ENCODE peak calls at places on chromosomes 13 and 19, in six cellular contexts. E is CD4-positive, alpha-beta T cell; V is suprapubic skin; A is epithelial cell of esophagus; J is cardiac fibroblast; D is astrocyte of the spinal cord. M is an unnamed sample.

GRCh38 chr13:50365300-50365682 is 350.0 kb downstream of the KCNRG start:
- DNase-seq in E (no peak), V (no peak), A (no peak), J (peak; percentile 22), D (no peak), M (no peak)

GRCh38 chr19:2164020-2164988 is 571 bp downstream of the DOT1L start:
- DNase-seq in E (no peak), V (peak; percentile 87), A (peak; percentile 29), J (peak; percentile 23), D (no peak), M (no peak)

GRCh38 chr19:52527134-52527953 is at the start of gene ZNF808:
- DNase-seq in E (peak; percentile 97), V (peak; percentile 99), A (peak; percentile 93), J (peak; percentile 94), D (peak; percentile 87), M (peak; percentile 53)

GRCh38 chr19:56725829-56726424 is 54.4 kb upstream of the ZNF835 start:
- DNase-seq in E (no peak), V (no peak), A (no peak), J (peak; percentile 10), D (no peak), M (no peak)

GRCh38 chr19:11485245-11485837 is 4.5 kb upstream of the ELAVL3 start:
- DNase-seq in E (no peak), V (no peak), A (no peak), J (no peak), D (no peak), M (no peak)

GRCh38 chr19:49403404-49404187 is 15.5 kb downstream of the KASH5 start:
- DNase-seq in E (no peak), V (no peak), A (no peak), J (no peak), D (peak; percentile 80), M (peak; percentile 26)

GRCh38 chr13:46964789-46965527 is 68.1 kb upstream of the HTR2A start:
- DNase-seq in E (no peak), V (no peak), A (peak; percentile 56), J (peak; percentile 69), D (peak; percentile 57), M (peak; percentile 12)

GRCh38 chr19:42280761-42281174 is 11.7 kb downstream of the CIC start:
- DNase-seq in E (no peak), V (no peak), A (no peak), J (peak; percentile 15), D (peak; percentile 70), M (no peak)

GRCh38 chr13:39484506-39485313 is 118.3 kb downstream of the LHFPL6 start:
- DNase-seq in E (no peak), V (no peak), A (no peak), J (peak; percentile 68), D (peak; percentile 82), M (peak; percentile 49)

DNA sequence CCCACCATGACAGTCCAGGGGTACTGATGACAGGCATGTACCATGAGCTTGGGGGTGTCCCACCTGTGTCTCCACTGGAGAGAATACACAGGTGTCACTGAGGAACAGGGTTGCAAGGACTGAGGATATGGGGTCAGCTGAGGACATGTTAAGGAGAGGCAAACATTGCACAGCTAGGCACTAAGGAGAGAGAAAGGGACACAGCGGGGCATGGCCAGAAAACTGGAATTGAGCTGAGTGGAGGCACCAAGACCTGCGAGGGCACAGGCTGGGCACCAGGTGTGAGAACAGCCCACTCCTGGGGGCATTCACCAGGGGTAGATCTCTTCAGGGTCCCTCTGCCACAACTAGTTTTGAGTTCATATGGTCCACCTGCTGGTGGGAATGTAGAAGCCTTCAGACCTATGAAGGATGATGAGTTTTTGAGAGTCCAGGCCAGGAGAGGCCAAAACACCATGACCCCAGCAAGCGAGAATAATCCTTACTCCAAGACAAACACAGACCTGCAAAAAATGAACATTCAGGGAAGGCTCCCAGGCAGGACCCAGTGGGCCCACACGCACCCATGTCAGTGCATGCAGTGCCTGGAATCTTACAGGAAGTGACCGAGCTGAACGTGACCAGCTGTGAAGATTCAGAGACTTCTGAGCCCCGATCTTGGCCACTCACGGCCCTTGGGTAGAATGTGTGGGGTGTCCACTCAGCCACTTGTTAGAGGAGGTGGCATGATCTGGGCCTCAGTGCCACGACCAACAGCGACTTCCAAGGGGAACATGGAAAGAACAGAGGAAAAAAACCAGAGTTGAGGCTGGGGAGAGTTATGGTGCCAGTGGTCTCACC is 1.4 kb upstream of the ZNF584 start:
- DNase-seq in E (no peak), V (no peak), A (no peak), J (no peak), D (no peak), M (no peak)
- TF ChIP-seq CTCF in E (no peak), V (no peak), A (peak; percentile 51), J (peak; percentile 43), D (peak; percentile 42), M (peak; percentile 45)

GRCh38 chr13:98407575-98407974 is 169.3 kb downstream of the STK24 start:
- DNase-seq in E (no peak), V (no peak), A (no peak), J (no peak), D (no peak), M (no peak)
- TF ChIP-seq CTCF in E (no peak), V (no peak), A (no peak), J (no peak), D (no peak), M (no peak)

GRCh38 chr19:51431124-51431523 is 13.7 kb upstream of the SIGLEC10 start:
- DNase-seq in E (no peak), V (no peak), A (no peak), J (no peak), D (no peak), M (no peak)
- TF ChIP-seq CTCF in E (no peak), V (no peak), A (no peak), J (no peak), D (no peak), M (no peak)

GRCh38 chr19:4233282-4233853 is 4.0 kb downstream of the EBI3 start:
- DNase-seq in E (peak; percentile 62), V (no peak), A (peak; percentile 24), J (peak; percentile 41), D (no peak), M (no peak)
- TF ChIP-seq CTCF in E (peak; percentile 33), V (peak; percentile 64), A (peak; percentile 70), J (peak; percentile 86), D (peak; percentile 82), M (peak; percentile 70)

GRCh38 chr19:47778089-47778953 is at the start of gene SELENOW:
- DNase-seq in E (peak; percentile 63), V (peak; percentile 88), A (peak; percentile 82), J (peak; percentile 72), D (peak; percentile 77), M (peak; percentile 18)
- TF ChIP-seq CTCF in E (no peak), V (no peak), A (no peak), J (no peak), D (no peak), M (no peak)

GRCh38 chr19:5150902-5151741 is 182.2 kb downstream of the KDM4B start:
- DNase-seq in E (no peak), V (peak; percentile 74), A (no peak), J (no peak), D (no peak), M (no peak)
- TF ChIP-seq CTCF in E (no peak), V (no peak), A (no peak), J (no peak), D (no peak), M (no peak)

DNA sequence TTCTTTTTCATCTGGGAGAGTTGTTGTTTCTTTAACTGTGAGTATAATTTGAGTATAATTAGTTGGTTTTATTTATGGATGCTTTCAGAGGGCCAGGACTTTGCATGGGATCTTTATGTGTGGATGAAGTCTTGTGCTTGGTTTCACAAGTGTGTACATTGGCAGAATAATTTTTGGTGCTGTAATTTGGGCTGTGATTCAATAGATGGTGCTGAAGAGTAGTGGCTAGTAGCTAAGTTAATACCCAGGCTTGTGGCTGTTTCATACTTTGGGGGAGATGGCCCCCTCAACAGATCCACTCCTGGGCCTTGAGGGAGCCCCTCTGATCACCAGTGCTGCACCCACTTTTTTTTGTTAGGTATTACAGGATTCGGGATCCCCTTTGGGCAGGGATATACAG is 1142.4 kb downstream of the SLITRK1 start:
- DNase-seq in E (no peak), V (no peak), A (peak; percentile 27), J (no peak), D (no peak), M (no peak)
- TF ChIP-seq CTCF in E (no peak), V (no peak), A (peak; percentile 35), J (no peak), D (peak; percentile 34), M (peak; percentile 32)

DNA sequence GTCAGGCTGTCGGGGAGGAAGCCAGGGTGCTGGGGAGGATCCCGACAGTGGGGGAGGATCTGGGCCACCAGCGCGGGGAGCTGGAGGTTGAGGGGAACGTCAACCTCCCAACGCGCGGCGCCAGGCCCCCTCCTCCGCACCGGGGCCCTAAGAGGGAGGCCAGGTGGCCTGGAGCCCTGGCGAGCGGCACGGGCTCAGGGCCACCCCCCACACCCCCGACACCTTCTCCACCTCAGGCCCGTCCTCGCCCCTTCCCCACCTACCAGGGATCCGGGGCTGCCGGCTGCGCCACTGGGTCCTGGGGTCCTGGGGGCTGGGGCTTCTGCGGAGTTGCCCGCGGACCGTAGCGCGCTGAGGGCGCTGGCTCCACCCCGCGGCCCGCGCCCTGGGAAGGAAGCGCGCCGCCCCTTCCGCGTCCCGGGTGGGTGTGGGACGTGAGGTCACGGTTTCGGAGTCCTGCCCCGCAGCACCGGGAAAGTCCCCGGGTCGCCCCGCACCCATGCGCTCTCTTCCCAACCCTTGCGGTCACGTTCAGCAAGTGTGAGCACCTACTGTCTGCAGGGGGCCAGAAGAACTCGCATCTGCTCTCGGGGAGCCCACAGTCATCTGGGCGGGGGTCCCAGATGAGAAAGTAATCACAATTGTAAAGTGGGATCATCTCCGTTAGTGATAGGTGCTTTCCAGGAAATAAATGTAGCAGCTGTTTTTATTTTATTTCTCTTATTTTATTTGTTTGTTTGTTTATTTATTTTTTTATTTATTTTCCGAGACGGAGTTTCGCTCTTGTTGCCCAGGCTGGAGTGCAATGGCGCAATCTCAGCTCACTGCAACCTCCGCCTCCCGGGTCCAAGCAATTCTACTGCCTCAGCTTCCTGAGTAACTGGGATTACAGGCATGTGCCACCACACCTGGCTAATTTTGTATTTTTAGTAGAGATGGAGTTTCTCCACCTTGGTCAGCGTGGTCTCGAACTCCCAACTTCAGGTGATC is at the start of gene TICAM1:
- DNase-seq in E (peak; percentile 64), V (peak; percentile 86), A (peak; percentile 92), J (peak; percentile 77), D (peak; percentile 42), M (no peak)
- TF ChIP-seq CTCF in E (no peak), V (peak; percentile 11), A (no peak), J (peak; percentile 3), D (no peak), M (no peak)